ENCODE peak calls at places on chromosomes 12 and 14, in nine cellular contexts. A, K, C, Z, M, E, T, P and Y are unnamed samples.

GRCh38 chr12:12467701-12468218 is 94.9 kb downstream of the DUSP16 start:
- DNase-seq in A (no peak), K (no peak), C (no peak), Z (no peak), M (peak), E (no peak), T (peak), P (no peak), Y (no peak)

GRCh38 chr14:94621358-94622134 is 9.4 kb downstream of the SERPINA3 start:
- DNase-seq in A (no peak), K (no peak), C (no peak), Z (no peak), M (no peak), E (no peak), T (no peak), P (no peak), Y (no peak)

GRCh38 chr12:121791671-121792496 is 1.6 kb downstream of the RHOF start:
- DNase-seq in A (peak), K (no peak), C (no peak), Z (no peak), M (no peak), E (peak), T (no peak), P (no peak), Y (no peak)

GRCh38 chr12:19953734-19954133 is 414.6 kb upstream of the PDE3A start:
- DNase-seq in A (no peak), K (no peak), C (no peak), Z (no peak), M (no peak), E (no peak), T (no peak), P (no peak), Y (no peak)

GRCh38 chr14:98855926-98856325 is 416.1 kb downstream of the BCL11B start:
- DNase-seq in A (no peak), K (no peak), C (no peak), Z (no peak), M (no peak), E (no peak), T (no peak), P (no peak), Y (no peak)

GRCh38 chr12:21599143-21599999 is 5.3 kb downstream of the GYS2 start:
- DNase-seq in A (no peak), K (no peak), C (no peak), Z (no peak), M (no peak), E (no peak), T (no peak), P (no peak), Y (no peak)

GRCh38 chr12:130816055-130816454 is 23.0 kb downstream of the STX2 start:
- DNase-seq in A (no peak), K (no peak), C (no peak), Z (no peak), M (no peak), E (no peak), T (no peak), P (no peak), Y (no peak)

GRCh38 chr12:123805119-123805518 is 43.0 kb downstream of the DNAH10 start:
- DNase-seq in A (no peak), K (no peak), C (no peak), Z (no peak), M (no peak), E (no peak), T (no peak), P (no peak), Y (no peak)

GRCh38 chr14:38951451-38951850 is 151.6 kb downstream of the SEC23A start:
- DNase-seq in A (no peak), K (no peak), C (no peak), Z (no peak), M (no peak), E (no peak), T (no peak), P (peak), Y (no peak)

GRCh38 chr12:1517007-1517406 is 77.4 kb downstream of the FBXL14 start:
- DNase-seq in A (no peak), K (no peak), C (peak), Z (no peak), M (no peak), E (peak), T (no peak), P (no peak), Y (no peak)

GRCh38 chr14:58731465-58732330 is 93.9 kb downstream of the DACT1 start:
- DNase-seq in A (no peak), K (no peak), C (no peak), Z (no peak), M (no peak), E (peak), T (no peak), P (peak), Y (no peak)

GRCh38 chr12:126747530-126748149 is 1519.3 kb upstream of the TMEM132C start:
- DNase-seq in A (peak), K (peak), C (peak), Z (peak), M (no peak), E (peak), T (peak), P (peak), Y (peak)

GRCh38 chr14:105315211-105315721 is 718 bp downstream of the PACS2 start:
- DNase-seq in A (peak), K (peak), C (peak), Z (no peak), M (no peak), E (peak), T (no peak), P (peak), Y (no peak)

GRCh38 chr14:78358631-78359030 is 188.5 kb downstream of the NRXN3 start:
- DNase-seq in A (no peak), K (no peak), C (no peak), Z (no peak), M (no peak), E (no peak), T (no peak), P (no peak), Y (peak)

GRCh38 chr14:92956961-92957360 is 34.0 kb downstream of the CHGA start:
- DNase-seq in A (no peak), K (no peak), C (no peak), Z (no peak), M (no peak), E (no peak), T (peak), P (no peak), Y (no peak)

GRCh38 chr12:108360487-108360886 is 21.4 kb upstream of the CMKLR1 start:
- DNase-seq in A (no peak), K (no peak), C (no peak), Z (no peak), M (no peak), E (no peak), T (no peak), P (no peak), Y (no peak)

GRCh38 chr12:49777341-49777740 is 36.0 kb downstream of the TMBIM6 start:
- DNase-seq in A (no peak), K (no peak), C (no peak), Z (no peak), M (no peak), E (no peak), T (no peak), P (no peak), Y (no peak)

GRCh38 chr14:67444395-67444794 is 32.4 kb upstream of the PLEK2 start:
- DNase-seq in A (no peak), K (no peak), C (peak), Z (no peak), M (no peak), E (no peak), T (no peak), P (peak), Y (no peak)

GRCh38 chr14:23322568-23323517 is 1.6 kb downstream of the PABPN1 start:
- DNase-seq in A (no peak), K (no peak), C (no peak), Z (no peak), M (no peak), E (no peak), T (no peak), P (no peak), Y (no peak)
- H3K27ac ChIP-seq in A (peak), K (no peak), C (no peak), Z (peak), M (peak), E (peak), T (no peak), P (peak), Y (peak)

DNA sequence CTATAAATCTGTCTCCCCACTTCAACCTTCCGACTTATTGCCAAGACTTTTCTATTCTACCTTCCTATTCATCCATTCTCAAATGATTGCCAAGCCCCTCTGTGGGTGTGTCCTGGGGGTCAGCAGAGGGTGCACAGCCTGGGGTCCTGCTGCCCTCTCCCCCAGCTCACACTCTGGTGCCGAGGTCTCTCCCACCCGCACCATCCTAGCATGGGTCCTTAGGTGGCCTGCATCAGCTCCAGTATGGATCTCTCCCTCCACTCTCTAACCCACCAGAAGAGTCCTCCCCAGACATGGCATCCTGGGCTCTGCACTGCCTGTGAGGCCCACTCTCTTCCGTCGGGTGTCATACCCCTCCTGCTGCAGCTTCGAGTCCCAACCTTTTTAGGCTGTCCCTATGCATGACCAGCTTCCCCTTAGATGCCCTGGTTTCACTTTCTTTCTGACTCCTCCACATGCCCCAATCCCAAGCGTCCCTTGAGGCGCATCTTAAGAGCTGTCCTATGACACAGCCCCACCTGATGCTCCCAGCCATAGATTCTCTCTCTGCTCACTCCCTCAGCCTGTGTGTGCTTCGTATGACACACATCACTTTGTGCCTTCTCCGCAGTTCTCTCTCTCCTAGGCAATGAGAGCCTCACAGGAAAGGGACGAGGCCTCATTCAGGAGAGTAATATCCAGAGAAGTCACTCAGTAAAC is 43.9 kb downstream of the GIT2 start:
- DNase-seq in A (no peak), K (peak), C (no peak), Z (no peak), M (no peak), E (no peak), T (peak), P (no peak), Y (no peak)
- H3K27ac ChIP-seq in A (no peak), K (peak), C (no peak), Z (no peak), M (no peak), E (no peak), T (peak), P (peak), Y (peak)

GRCh38 chr14:68768316-68768715 is 24.6 kb downstream of the ZFP36L1 start:
- DNase-seq in A (no peak), K (no peak), C (no peak), Z (no peak), M (no peak), E (no peak), T (peak), P (no peak), Y (no peak)

GRCh38 chr14:68772761-68773381 is 20.0 kb downstream of the ZFP36L1 start:
- DNase-seq in A (no peak), K (no peak), C (no peak), Z (no peak), M (no peak), E (no peak), T (peak), P (no peak), Y (no peak)

GRCh38 chr14:68771631-68772030 is 21.2 kb downstream of the ZFP36L1 start:
- DNase-seq in A (no peak), K (no peak), C (no peak), Z (no peak), M (no peak), E (no peak), T (peak), P (no peak), Y (no peak)

GRCh38 chr14:68770051-68770450 is 22.8 kb downstream of the ZFP36L1 start:
- DNase-seq in A (no peak), K (no peak), C (no peak), Z (no peak), M (no peak), E (no peak), T (peak), P (no peak), Y (no peak)

DNA sequence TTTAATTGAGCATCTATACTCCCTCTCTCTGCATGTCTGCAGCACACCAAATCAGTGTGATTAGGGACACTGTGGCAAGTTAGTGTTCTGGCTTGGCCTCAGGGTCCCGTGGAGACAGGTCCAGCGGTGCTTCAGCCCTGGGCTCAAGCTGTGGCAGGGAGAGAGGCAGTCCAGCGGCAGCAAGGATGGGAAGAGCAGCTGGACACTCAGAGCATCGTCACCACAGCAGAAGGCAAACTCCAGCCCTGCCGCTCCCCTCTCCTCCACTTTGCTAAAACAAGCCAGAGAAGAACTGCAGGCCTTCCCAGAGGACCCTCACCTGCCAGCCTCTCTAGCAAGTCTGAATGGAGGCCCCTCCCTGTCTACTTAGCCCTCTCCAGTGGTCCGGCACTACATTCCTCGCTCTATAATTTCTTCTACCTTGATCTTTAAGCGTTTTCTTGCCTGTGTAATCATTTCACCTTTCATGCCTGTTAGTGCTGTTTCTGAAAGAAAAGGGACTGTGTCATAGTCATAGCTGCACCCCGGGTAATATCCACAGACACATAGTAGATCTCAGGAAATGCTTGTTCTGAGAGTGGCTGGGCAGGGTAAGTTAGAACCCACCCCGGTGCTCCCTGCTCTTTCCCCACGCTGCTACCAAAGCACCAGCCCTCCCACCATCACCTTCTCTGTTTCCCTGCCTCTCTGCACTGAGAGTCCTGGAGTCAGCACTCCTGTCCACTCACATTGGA is 22.1 kb downstream of the ZFP36L1 start:
- DNase-seq in A (no peak), K (no peak), C (no peak), Z (no peak), M (no peak), E (no peak), T (peak), P (no peak), Y (no peak)
- H3K27ac ChIP-seq in A (no peak), K (no peak), C (no peak), Z (no peak), M (peak), E (no peak), T (no peak), P (no peak), Y (no peak)

GRCh38 chr14:22487401-22487800 is 101.6 kb downstream of the DAD1 start:
- DNase-seq in A (no peak), K (no peak), C (no peak), Z (no peak), M (no peak), E (no peak), T (no peak), P (no peak), Y (no peak)
- H3K27ac ChIP-seq in A (no peak), K (no peak), C (no peak), Z (no peak), M (no peak), E (no peak), T (no peak), P (no peak), Y (no peak)

GRCh38 chr14:101834387-101835165 is 73.1 kb downstream of the PPP2R5C start:
- DNase-seq in A (no peak), K (no peak), C (no peak), Z (no peak), M (no peak), E (peak), T (no peak), P (no peak), Y (no peak)
- H3K27ac ChIP-seq in A (no peak), K (peak), C (no peak), Z (no peak), M (peak), E (no peak), T (no peak), P (no peak), Y (no peak)

GRCh38 chr14:36757730-36758286 is 96.1 kb downstream of the PAX9 start:
- DNase-seq in A (no peak), K (no peak), C (no peak), Z (no peak), M (no peak), E (no peak), T (no peak), P (no peak), Y (no peak)

GRCh38 chr14:36751920-36752319 is 90.3 kb downstream of the PAX9 start:
- DNase-seq in A (no peak), K (no peak), C (no peak), Z (no peak), M (no peak), E (no peak), T (no peak), P (no peak), Y (no peak)

GRCh38 chr14:36750244-36750643 is 88.6 kb downstream of the PAX9 start:
- DNase-seq in A (no peak), K (no peak), C (no peak), Z (no peak), M (no peak), E (no peak), T (no peak), P (no peak), Y (no peak)

GRCh38 chr14:36751116-36751515 is 89.5 kb downstream of the PAX9 start:
- DNase-seq in A (peak), K (no peak), C (no peak), Z (no peak), M (no peak), E (no peak), T (no peak), P (no peak), Y (no peak)

GRCh38 chr14:36756221-36756620 is 94.6 kb downstream of the PAX9 start:
- DNase-seq in A (no peak), K (no peak), C (no peak), Z (no peak), M (no peak), E (no peak), T (no peak), P (no peak), Y (no peak)
- H3K27ac ChIP-seq in A (no peak), K (no peak), C (no peak), Z (no peak), M (no peak), E (no peak), T (no peak), P (no peak), Y (no peak)

GRCh38 chr12:54415223-54415929 is 3.7 kb downstream of the ITGA5 start:
- DNase-seq in A (no peak), K (no peak), C (no peak), Z (no peak), M (no peak), E (no peak), T (peak), P (no peak), Y (no peak)
- H3K27ac ChIP-seq in A (no peak), K (peak), C (no peak), Z (peak), M (peak), E (no peak), T (no peak), P (peak), Y (no peak)

GRCh38 chr14:74140374-74140850 is 55.7 kb downstream of the LIN52 start:
- DNase-seq in A (peak), K (no peak), C (peak), Z (peak), M (no peak), E (no peak), T (peak), P (no peak), Y (no peak)
- H3K27ac ChIP-seq in A (peak), K (no peak), C (no peak), Z (no peak), M (no peak), E (no peak), T (no peak), P (no peak), Y (no peak)